ENCODE peak calls at places on chromosome 1, in nine cellular contexts. U is tibial nerve; J is fibroblast of lung; Y is effector memory CD4-positive, alpha-beta T cell; A is Caco-2; B is GM23338; T is prostate gland; D is heart left ventricle; L is sigmoid colon. K is an unnamed sample. For H3K36me3, the result is how much of the 10 kb centered on the place peaks cover.

GRCh38 chr1:53654216-53655210 is 84.5 kb downstream of the GLIS1 start:
- DNase-seq in A (no peak), U (no peak), J (peak), D (no peak), L (no peak), Y (no peak), B (no peak), T (no peak), K (no peak)

GRCh38 chr1:107879338-107879737 is 85.6 kb downstream of the VAV3 start:
- DNase-seq in B (no peak), A (peak), L (no peak), U (no peak), J (peak), T (no peak), Y (no peak), D (no peak), K (no peak)

GRCh38 chr1:7380712-7381111 is 390.4 kb upstream of the VAMP3 start:
- DNase-seq in T (no peak), D (peak), A (no peak), B (no peak), Y (no peak), J (no peak), L (peak), U (no peak), K (no peak)

GRCh38 chr1:145799806-145800205 is 24.1 kb downstream of the RNF115 start:
- DNase-seq in L (no peak), A (no peak), J (peak), Y (no peak), T (no peak), B (no peak), U (no peak), D (no peak), K (no peak)

GRCh38 chr1:87167855-87168630 is 160.6 kb upstream of the LMO4 start:
- DNase-seq in B (peak), Y (no peak), T (no peak), L (no peak), U (no peak), A (no peak), D (no peak), J (no peak), K (no peak)

GRCh38 chr1:231065510-231066241 is 25.6 kb upstream of the FAM89A start:
- DNase-seq in B (no peak), Y (no peak), A (no peak), T (no peak), D (no peak), J (no peak), L (no peak), U (no peak), K (no peak)

GRCh38 chr1:56526571-56527174 is 52.7 kb downstream of the PLPP3 start:
- DNase-seq in B (no peak), Y (no peak), A (no peak), T (no peak), U (no peak), J (peak), D (no peak), L (no peak), K (no peak)

GRCh38 chr1:50422675-50422945 is 633 bp downstream of the DMRTA2 start:
- DNase-seq in A (no peak), B (no peak), J (no peak), Y (no peak), U (no peak), D (no peak), L (no peak), T (no peak), K (no peak)

GRCh38 chr1:51926171-51926812 is 47.8 kb upstream of the NRDC start:
- DNase-seq in D (no peak), U (no peak), L (no peak), T (no peak), B (peak), Y (no peak), A (peak), J (peak), K (no peak)

GRCh38 chr1:46768445-46768844 is 30.4 kb upstream of the CYP4B1 start:
- DNase-seq in T (no peak), Y (no peak), B (no peak), A (no peak), U (no peak), D (no peak), L (no peak), J (no peak), K (no peak)

GRCh38 chr1:47948126-47948525 is 49.1 kb downstream of the TRABD2B start:
- DNase-seq in L (no peak), Y (no peak), A (peak), B (peak), T (no peak), D (no peak), U (no peak), J (no peak), K (no peak)

GRCh38 chr1:36824390-36824861 is 209.9 kb downstream of the GRIK3 start:
- DNase-seq in A (no peak), B (peak), D (no peak), U (no peak), T (no peak), L (no peak), Y (no peak), J (no peak), K (no peak)

GRCh38 chr1:206511362-206512064 is 4.2 kb downstream of the RASSF5 start:
- DNase-seq in J (no peak), U (no peak), B (peak), L (no peak), T (no peak), A (no peak), Y (no peak), D (no peak), K (no peak)

GRCh38 chr1:155322953-155323728 is 2.4 kb downstream of the RUSC1 start:
- DNase-seq in A (peak), L (peak), D (peak), U (peak), B (peak), T (peak), Y (peak), J (peak), K (peak)

GRCh38 chr1:224670506-224670905 is 54.4 kb downstream of the CNIH3 start:
- DNase-seq in J (peak), L (no peak), T (no peak), A (no peak), B (no peak), D (no peak), Y (no peak), U (no peak), K (no peak)

GRCh38 chr1:160550572-160551034 is 27.5 kb upstream of the SLAMF6 start:
- DNase-seq in B (peak), L (no peak), T (no peak), A (no peak), Y (no peak), D (no peak), J (no peak), U (no peak), K (peak)

GRCh38 chr1:192914092-192914491 is 105.3 kb downstream of the RGS2 start:
- DNase-seq in U (no peak), T (no peak), D (no peak), L (no peak), B (no peak), A (no peak), J (no peak), Y (no peak), K (no peak)

GRCh38 chr1:58515794-58516401 is 30.6 kb downstream of the OMA1 start:
- DNase-seq in L (peak), D (peak), U (peak), T (peak), Y (no peak), A (peak), J (peak), B (peak), K (peak)

GRCh38 chr1:239914827-239915231 is 176.9 kb upstream of the FMN2 start:
- DNase-seq in L (no peak), D (no peak), T (no peak), B (peak), U (no peak), A (no peak), Y (no peak), J (peak), K (no peak)

GRCh38 chr1:7319196-7319595 is 451.9 kb upstream of the VAMP3 start:
- DNase-seq in T (no peak), A (no peak), Y (no peak), U (no peak), B (no peak), L (no peak), J (no peak), D (no peak), K (no peak)

DNA sequence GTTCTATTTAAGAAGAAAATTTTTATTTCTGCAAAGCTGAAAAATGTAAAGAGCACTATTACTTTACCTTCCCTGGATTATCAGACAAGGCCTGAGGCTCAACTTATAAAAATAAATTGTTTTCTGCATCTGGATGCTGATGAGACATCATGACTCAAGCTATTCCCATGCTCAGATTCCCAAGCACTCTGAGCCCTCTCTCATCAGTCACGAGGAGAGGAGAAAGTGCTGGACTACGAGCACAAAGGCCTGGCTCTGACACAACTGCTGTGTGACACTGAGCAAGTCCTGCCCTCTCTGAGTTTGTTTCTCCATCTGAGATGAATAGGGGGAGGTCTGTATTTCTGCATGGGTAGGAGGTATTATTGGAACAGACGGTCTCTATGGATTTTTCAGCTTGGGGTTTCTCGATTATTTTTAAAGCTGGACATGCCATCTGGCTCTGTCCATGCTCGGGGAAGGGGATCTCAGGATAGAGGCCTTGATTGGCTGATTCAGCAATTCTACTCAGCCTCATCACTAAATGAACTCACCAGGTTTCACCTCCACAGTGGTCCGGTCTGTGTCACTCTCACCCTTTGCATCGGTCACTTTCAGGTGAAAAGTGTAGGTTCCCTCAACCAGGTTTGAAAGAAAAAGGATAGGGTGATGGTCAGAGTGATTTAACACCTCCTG is 107.7 kb downstream of the KIAA0319L start:
- DNase-seq in L (no peak), D (no peak), J (peak), T (no peak), U (no peak), B (no peak), A (no peak), Y (no peak), K (no peak)
- H3K36me3 ChIP-seq in L (under half), D (half or more), J (under half), T (under half), U (under half), B (under half), A (under half), Y (half or more), K (under half)

DNA sequence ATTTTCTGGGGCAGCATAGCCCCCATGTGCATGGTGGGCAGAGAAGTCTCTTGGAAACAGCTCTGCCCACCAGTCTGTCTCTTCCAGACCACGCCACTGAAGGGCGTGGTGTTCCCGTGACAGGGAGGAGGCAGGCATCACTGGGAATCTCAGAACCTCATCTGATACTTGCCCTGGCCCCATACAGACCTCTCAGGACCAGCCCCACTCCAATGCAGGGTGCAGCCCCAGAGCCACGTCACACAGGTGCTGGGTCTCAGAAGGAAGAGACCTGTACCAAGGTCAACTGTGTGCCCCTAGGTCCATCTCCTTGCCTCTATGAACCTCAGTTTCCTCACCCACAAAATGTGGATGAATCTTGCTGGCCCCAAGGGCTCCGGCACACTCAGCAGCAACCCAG is 7.3 kb downstream of the RAP1GAP start:
- DNase-seq in A (no peak), D (no peak), T (no peak), Y (no peak), B (no peak), U (no peak), J (no peak), L (peak), K (no peak)
- H3K36me3 ChIP-seq in A (under half), D (under half), T (under half), Y (under half), B (under half), U (under half), J (under half), L (under half), K (under half)

GRCh38 chr1:22100168-22100567 is 42.7 kb downstream of the WNT4 start:
- DNase-seq in A (no peak), T (no peak), B (no peak), L (no peak), D (no peak), J (no peak), Y (no peak), U (no peak), K (no peak)
- H3K36me3 ChIP-seq in A (under half), T (under half), B (under half), L (under half), D (half or more), J (under half), Y (under half), U (under half), K (under half)

GRCh38 chr1:33168556-33169289 is 13.1 kb downstream of the TRIM62 start:
- DNase-seq in J (no peak), Y (no peak), A (peak), D (no peak), L (no peak), U (no peak), B (no peak), T (no peak), K (no peak)
- H3K36me3 ChIP-seq in J (under half), Y (under half), A (under half), D (under half), L (under half), U (under half), B (under half), T (under half), K (under half)

GRCh38 chr1:23325393-23325792 is 18.7 kb downstream of the HNRNPR start:
- DNase-seq in U (no peak), B (no peak), L (no peak), J (no peak), A (no peak), Y (no peak), T (no peak), D (no peak), K (no peak)

GRCh38 chr1:23322770-23323169 is 21.3 kb downstream of the HNRNPR start:
- DNase-seq in A (no peak), U (no peak), L (no peak), Y (no peak), D (no peak), J (no peak), T (no peak), B (no peak), K (no peak)
- H3K36me3 ChIP-seq in A (under half), U (under half), L (under half), Y (under half), D (half or more), J (under half), T (under half), B (half or more), K (under half)

DNA sequence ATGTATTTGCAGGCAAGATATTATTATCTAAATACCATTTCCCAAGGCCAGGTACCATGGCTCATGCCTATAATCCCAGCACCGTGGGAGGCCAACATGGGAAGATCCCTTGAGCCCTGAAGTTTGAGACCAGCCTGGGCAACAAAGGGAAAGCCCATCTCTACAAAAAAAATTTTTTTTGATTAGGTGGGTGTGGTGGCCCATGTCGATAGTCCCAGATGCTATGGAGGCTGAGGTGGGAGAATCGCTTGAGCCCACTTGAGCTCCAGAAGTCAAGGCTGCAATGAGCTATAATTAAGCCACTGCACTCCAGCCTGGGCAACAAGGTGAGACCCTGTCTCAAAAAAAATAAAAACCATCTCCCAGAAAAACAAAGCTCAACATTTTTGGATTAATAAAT is 2.2 kb downstream of the STMN1 start:
- DNase-seq in A (no peak), J (no peak), T (no peak), Y (no peak), B (no peak), U (no peak), L (peak), D (no peak), K (no peak)
- H3K36me3 ChIP-seq in A (under half), J (under half), T (under half), Y (under half), B (under half), U (under half), L (under half), D (under half), K (under half)

GRCh38 chr1:208042868-208043267 is 131.9 kb upstream of the CD34 start:
- DNase-seq in U (no peak), B (no peak), Y (no peak), A (no peak), J (no peak), L (no peak), T (no peak), D (no peak), K (no peak)
- H3K36me3 ChIP-seq in U (under half), B (under half), Y (under half), A (under half), J (under half), L (under half), T (under half), D (half or more), K (under half)

GRCh38 chr1:74343191-74343590 is 108.0 kb downstream of the TNNI3K start:
- DNase-seq in T (no peak), J (no peak), B (peak), L (no peak), A (no peak), D (peak), U (no peak), Y (no peak), K (no peak)
- H3K36me3 ChIP-seq in T (under half), J (under half), B (under half), L (under half), A (under half), D (under half), U (under half), Y (under half), K (under half)

GRCh38 chr1:11105586-11105985 is 5.9 kb upstream of the EXOSC10 start:
- DNase-seq in J (no peak), Y (no peak), A (no peak), U (no peak), L (no peak), B (no peak), D (no peak), T (no peak), K (no peak)

GRCh38 chr1:11114966-11115365 is 15.3 kb upstream of the EXOSC10 start:
- DNase-seq in Y (no peak), D (no peak), U (no peak), J (no peak), A (no peak), L (no peak), T (no peak), B (no peak), K (no peak)

GRCh38 chr1:11107541-11107940 is 7.9 kb upstream of the EXOSC10 start:
- DNase-seq in J (no peak), D (no peak), B (no peak), L (no peak), A (no peak), T (no peak), U (no peak), Y (no peak), K (no peak)

GRCh38 chr1:11109361-11109760 is 9.7 kb upstream of the EXOSC10 start:
- DNase-seq in A (no peak), U (no peak), D (no peak), B (no peak), T (no peak), Y (no peak), L (no peak), J (no peak), K (no peak)
- H3K36me3 ChIP-seq in A (under half), U (under half), D (half or more), B (under half), T (under half), Y (half or more), L (under half), J (under half), K (under half)

DNA sequence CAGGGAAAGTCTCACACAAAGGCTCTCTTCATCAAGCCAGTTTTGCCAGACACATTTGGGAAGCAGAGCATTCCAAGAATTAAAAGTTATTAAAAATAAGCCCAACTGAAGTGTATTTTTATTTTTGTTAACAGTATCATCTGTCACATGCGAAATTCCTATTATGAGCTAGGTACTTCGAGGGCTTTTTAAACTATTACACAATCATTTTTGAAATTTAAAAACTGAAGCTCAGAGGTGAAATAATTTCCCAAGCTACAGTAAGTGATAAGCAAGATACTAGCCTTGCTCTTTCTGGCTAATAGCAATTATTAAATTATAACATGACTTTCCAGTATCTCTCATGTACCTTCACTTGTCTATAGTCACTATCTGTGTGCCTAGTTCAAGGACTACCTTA is 12.0 kb upstream of the NRAS start:
- DNase-seq in T (no peak), U (no peak), L (no peak), D (no peak), B (no peak), J (no peak), A (no peak), Y (no peak), K (no peak)
- H3K36me3 ChIP-seq in T (under half), U (under half), L (half or more), D (half or more), B (half or more), J (under half), A (under half), Y (half or more), K (half or more)